ENCODE peak calls at places on chromosomes 2 and 18, in four cellular contexts. Y is mammary epithelial cell, K is fibroblast of pulmonary artery, G is psoas muscle. E is an unnamed sample.

GRCh38 chr2:128359841-128360240 is 41.2 kb upstream of the HS6ST1 start:
- DNase-seq in Y (no peak), K (no peak), G (no peak), E (no peak)

GRCh38 chr2:156379069-156379468 is 46.5 kb upstream of the NR4A2 start:
- DNase-seq in Y (no peak), K (no peak), G (no peak), E (no peak)

GRCh38 chr2:99615247-99615771 is 125.5 kb upstream of the REV1 start:
- DNase-seq in Y (no peak), K (no peak), G (peak), E (no peak)

GRCh38 chr18:13266208-13267100 is 47.9 kb downstream of the LDLRAD4 start:
- DNase-seq in Y (no peak), K (no peak), G (peak), E (peak)

GRCh38 chr2:184835081-184835728 is 236.9 kb downstream of the ZNF804A start:
- DNase-seq in Y (no peak), K (peak), G (no peak), E (no peak)

GRCh38 chr18:36899289-36899688 is 70.4 kb downstream of the KIAA1328 start:
- DNase-seq in Y (peak), K (peak), G (no peak), E (no peak)

GRCh38 chr18:49768051-49768391 is 45.3 kb downstream of the ACAA2 start:
- DNase-seq in Y (peak), K (peak), G (peak), E (peak)

GRCh38 chr2:189336276-189336975 is 104.8 kb upstream of the WDR75 start:
- DNase-seq in Y (no peak), K (peak), G (no peak), E (peak)

GRCh38 chr2:134299334-134299733 is 45.5 kb downstream of the MGAT5 start:
- DNase-seq in Y (no peak), K (no peak), G (no peak), E (no peak)

GRCh38 chr2:73759287-73759764 is 20.6 kb downstream of the DUSP11 start:
- DNase-seq in Y (no peak), K (peak), G (no peak), E (peak)

GRCh38 chr2:12764075-12764722 is 47.5 kb downstream of the TRIB2 start:
- DNase-seq in Y (peak), K (peak), G (no peak), E (peak)

GRCh38 chr2:84458436-84459027 is 548 bp downstream of the SUCLG1 start:
- DNase-seq in Y (peak), K (no peak), G (no peak), E (peak)

GRCh38 chr18:66676699-66677098 is 72.8 kb upstream of the CDH19 start:
- DNase-seq in Y (no peak), K (no peak), G (no peak), E (no peak)

GRCh38 chr2:238380785-238381184 is 45.9 kb upstream of the ASB1 start:
- DNase-seq in Y (peak), K (peak), G (no peak), E (peak)

GRCh38 chr2:140502951-140503630 is 1627.7 kb downstream of the LRP1B start:
- DNase-seq in Y (peak), K (peak), G (no peak), E (peak)
- H3K4me3 ChIP-seq in Y (no peak), K (peak), G (no peak), E (no peak)

DNA sequence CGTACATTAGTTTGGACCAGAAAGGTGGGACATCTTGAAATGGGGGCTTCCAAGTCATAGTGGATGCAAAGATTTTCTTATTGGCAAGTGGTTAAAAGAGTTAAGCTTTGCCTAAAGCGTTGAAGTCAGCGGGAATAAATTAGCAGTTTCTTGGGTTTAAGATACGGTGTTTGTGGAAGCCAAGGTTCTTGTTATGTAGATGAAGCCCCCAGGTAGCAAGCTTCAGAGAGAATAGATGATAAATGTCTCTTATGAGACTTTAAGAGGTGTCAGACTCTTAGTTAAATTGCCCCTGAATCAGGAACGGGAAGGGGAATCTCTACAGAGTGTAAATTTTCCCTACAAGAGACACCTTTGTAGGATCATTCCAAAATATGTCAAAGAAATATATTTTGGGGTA is 10.9 kb upstream of the GLS start:
- DNase-seq in Y (no peak), K (no peak), G (no peak), E (no peak)
- H3K4me3 ChIP-seq in Y (no peak), K (no peak), G (no peak), E (no peak)

GRCh38 chr18:22173221-22173927 is 4.0 kb downstream of the GATA6 start:
- DNase-seq in Y (no peak), K (no peak), G (no peak), E (no peak)
- H3K4me3 ChIP-seq in Y (no peak), K (peak), G (peak), E (no peak)

DNA sequence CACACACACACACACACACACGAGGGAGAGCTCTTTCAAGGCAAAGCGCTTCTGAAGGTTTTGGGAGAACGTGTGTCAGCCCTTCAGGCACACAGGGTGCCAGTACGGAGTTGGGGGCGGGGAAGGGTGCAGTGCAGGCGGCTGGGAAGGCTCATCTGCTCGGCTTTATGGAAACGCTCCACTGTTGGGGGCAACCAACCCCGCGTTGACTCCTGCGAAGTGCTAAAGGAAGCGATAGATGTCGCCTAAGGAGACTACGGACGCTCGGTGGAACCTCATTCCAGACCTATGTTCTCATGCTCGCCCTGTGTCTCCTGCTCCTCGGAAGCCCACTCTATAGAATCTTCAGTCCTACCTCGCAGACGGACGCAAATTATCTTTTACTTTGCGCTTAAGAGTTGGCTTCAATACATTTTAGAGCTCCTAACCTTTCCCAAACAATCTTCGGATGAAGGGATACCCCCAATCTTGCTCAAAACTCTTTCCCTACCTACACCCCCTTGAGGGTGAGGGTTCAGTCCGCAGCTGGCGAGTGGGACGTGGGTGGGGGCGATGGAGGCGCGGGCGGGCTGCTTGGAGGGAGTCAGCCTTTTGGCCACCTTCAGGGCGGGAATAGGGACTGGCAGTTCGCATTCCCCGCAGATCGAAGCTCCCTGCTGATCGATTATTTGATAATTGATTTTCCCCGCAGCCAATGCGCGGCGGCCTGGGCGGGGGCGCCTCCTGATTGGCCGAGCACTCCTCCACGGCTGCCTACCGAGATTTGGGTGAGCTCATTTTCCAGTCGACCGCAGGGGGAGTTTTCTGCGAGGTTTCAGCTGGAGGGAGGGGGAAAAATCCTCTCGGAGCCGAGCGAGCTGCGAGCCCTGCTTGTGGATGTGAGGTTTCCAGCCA is 1.9 kb upstream of the MEIS1 start:
- DNase-seq in Y (peak), K (peak), G (peak), E (peak)
- H3K4me3 ChIP-seq in Y (peak), K (peak), G (peak), E (peak)

GRCh38 chr2:43676322-43677050 is at the start of gene C1GALT1C1L:
- DNase-seq in Y (peak), K (peak), G (peak), E (peak)

GRCh38 chr2:43675646-43676321 is 445 bp downstream of the C1GALT1C1L start:
- DNase-seq in Y (no peak), K (no peak), G (no peak), E (no peak)
- H3K4me3 ChIP-seq in Y (peak), K (peak), G (peak), E (peak)

GRCh38 chr2:19357383-19358241 is 811 bp downstream of the OSR1 start:
- DNase-seq in Y (peak), K (no peak), G (no peak), E (no peak)

GRCh38 chr2:19356545-19357382 is 1.7 kb downstream of the OSR1 start:
- DNase-seq in Y (peak), K (no peak), G (no peak), E (no peak)

GRCh38 chr2:19355416-19355821 is 3.0 kb downstream of the OSR1 start:
- DNase-seq in Y (peak), K (no peak), G (no peak), E (no peak)

GRCh38 chr2:19354417-19355022 is 3.9 kb downstream of the OSR1 start:
- DNase-seq in Y (no peak), K (no peak), G (no peak), E (no peak)

GRCh38 chr2:19355931-19356544 is 2.4 kb downstream of the OSR1 start:
- DNase-seq in Y (peak), K (no peak), G (no peak), E (no peak)
- H3K4me3 ChIP-seq in Y (peak), K (peak), G (peak), E (peak)

GRCh38 chr2:207041279-207041678 is 102.0 kb downstream of the CPO start:
- DNase-seq in Y (no peak), K (no peak), G (no peak), E (peak)
- H3K4me3 ChIP-seq in Y (no peak), K (no peak), G (peak), E (peak)

GRCh38 chr2:45272549-45273245 is 263.4 kb upstream of the SIX2 start:
- DNase-seq in Y (no peak), K (no peak), G (no peak), E (no peak)
- H3K4me3 ChIP-seq in Y (no peak), K (no peak), G (no peak), E (no peak)